ENCODE peak calls at places on chromosomes 12 and 14, in nine cellular contexts. S, F, G, I, P, V, T, H and K are unnamed samples.

GRCh38 chr12:76470028-76470939 is 89.3 kb downstream of the OSBPL8 start:
- DNase-seq in T (no peak), P (peak), I (no peak), F (no peak), G (no peak), H (no peak), S (no peak), V (no peak), K (peak)

GRCh38 chr14:65333926-65334687 is 78.4 kb upstream of the FUT8 start:
- DNase-seq in F (no peak), T (peak), I (no peak), G (no peak), V (no peak), H (no peak), P (peak), S (no peak), K (no peak)

GRCh38 chr12:92070054-92070863 is 75.4 kb downstream of the BTG1 start:
- DNase-seq in V (no peak), H (no peak), S (no peak), G (peak), T (peak), F (no peak), I (no peak), P (no peak), K (no peak)

GRCh38 chr14:64871344-64871743 is 8.4 kb downstream of the SPTB start:
- DNase-seq in P (no peak), F (no peak), S (no peak), V (no peak), G (no peak), H (no peak), I (no peak), T (no peak), K (no peak)

GRCh38 chr14:104870368-104871144 is 5.5 kb downstream of the CEP170B start:
- DNase-seq in V (peak), I (peak), H (no peak), S (peak), G (peak), T (peak), P (no peak), F (peak), K (peak)

GRCh38 chr12:113040722-113041168 is 15.8 kb upstream of the DTX1 start:
- DNase-seq in S (peak), H (no peak), V (no peak), T (peak), F (no peak), P (peak), I (peak), G (peak), K (no peak)

GRCh38 chr12:92968201-92968813 is 39.2 kb upstream of the EEA1 start:
- DNase-seq in F (no peak), G (no peak), H (no peak), P (peak), S (no peak), V (no peak), T (no peak), I (no peak), K (no peak)

GRCh38 chr12:48786591-48787544 is 2.0 kb downstream of the ADCY6 start:
- DNase-seq in H (no peak), S (no peak), V (no peak), I (no peak), F (no peak), T (no peak), G (no peak), P (no peak), K (no peak)

GRCh38 chr14:80278293-80279037 is 67.2 kb upstream of the DIO2 start:
- DNase-seq in G (peak), V (no peak), P (peak), S (peak), H (no peak), F (no peak), T (no peak), I (no peak), K (no peak)

GRCh38 chr12:125683748-125684381 is 618.6 kb downstream of the AACS start:
- DNase-seq in S (peak), H (peak), T (peak), F (peak), I (no peak), G (peak), V (no peak), P (no peak), K (peak)

GRCh38 chr12:113465808-113466769 is 5.6 kb downstream of the LHX5 start:
- DNase-seq in G (no peak), H (no peak), V (no peak), F (peak), P (no peak), T (no peak), S (no peak), I (no peak), K (no peak)

GRCh38 chr12:105920161-105920684 is 218.5 kb downstream of the NUAK1 start:
- DNase-seq in P (no peak), V (no peak), S (no peak), I (no peak), H (peak), G (no peak), T (no peak), F (no peak), K (peak)

GRCh38 chr14:61471297-61471980 is 150.1 kb downstream of the PRKCH start:
- DNase-seq in S (no peak), P (no peak), V (no peak), T (no peak), G (no peak), F (no peak), I (no peak), H (no peak), K (no peak)

GRCh38 chr12:9405861-9406563 is 197.8 kb upstream of the PZP start:
- DNase-seq in G (no peak), P (no peak), V (no peak), S (no peak), H (no peak), I (no peak), F (no peak), T (no peak), K (no peak)

GRCh38 chr14:85344847-85345591 is 184.9 kb upstream of the FLRT2 start:
- DNase-seq in P (no peak), G (no peak), H (no peak), V (no peak), F (no peak), I (no peak), T (no peak), S (no peak), K (no peak)

GRCh38 chr12:104410326-104410725 is 46.4 kb upstream of the CHST11 start:
- DNase-seq in V (no peak), G (no peak), S (no peak), I (no peak), T (no peak), H (no peak), P (no peak), F (no peak), K (no peak)

GRCh38 chr14:80404413-80404812 is 193.1 kb upstream of the DIO2 start:
- DNase-seq in S (no peak), F (no peak), T (no peak), H (no peak), G (no peak), P (no peak), V (no peak), I (no peak), K (no peak)

GRCh38 chr12:49190317-49190716 is 1.4 kb upstream of the TUBA1A start:
- DNase-seq in F (no peak), S (no peak), V (no peak), H (no peak), T (no peak), P (no peak), G (no peak), I (no peak), K (no peak)

GRCh38 chr12:28937196-28937595 is 211.9 kb upstream of the FAR2 start:
- DNase-seq in T (no peak), F (no peak), G (no peak), S (no peak), V (no peak), H (no peak), I (no peak), P (peak), K (no peak)

GRCh38 chr12:51368640-51369517 is 22.3 kb downstream of the GALNT6 start:
- DNase-seq in V (peak), T (peak), I (peak), P (peak), S (peak), G (peak), H (peak), F (no peak), K (peak)

GRCh38 chr14:58283730-58284129 is 14.6 kb upstream of the ARID4A start:
- DNase-seq in V (no peak), F (no peak), S (no peak), I (no peak), H (no peak), P (no peak), G (no peak), T (no peak), K (no peak)

GRCh38 chr12:103884316-103884715 is 43.3 kb upstream of the NT5DC3 start:
- DNase-seq in V (no peak), I (no peak), G (no peak), P (peak), F (no peak), S (peak), T (peak), H (no peak), K (peak)

GRCh38 chr14:98899441-98899840 is 372.6 kb downstream of the BCL11B start:
- DNase-seq in S (no peak), F (no peak), I (no peak), V (no peak), H (no peak), G (no peak), T (no peak), P (no peak), K (no peak)

GRCh38 chr12:24948816-24949722 is at the start of gene BCAT1:
- DNase-seq in V (peak), F (peak), H (peak), I (peak), G (peak), P (peak), T (peak), S (peak), K (peak)
- TF ChIP-seq POLR2A in V (no peak), F (peak), H (no peak), I (no peak), G (no peak), P (peak), T (no peak), S (no peak), K (peak)

GRCh38 chr12:66304296-66304915 is 2.1 kb downstream of the HELB start:
- DNase-seq in P (no peak), H (no peak), F (no peak), S (no peak), G (no peak), I (no peak), T (no peak), V (no peak), K (peak)

GRCh38 chr12:66297923-66298322 is 4.4 kb upstream of the HELB start:
- DNase-seq in T (no peak), G (no peak), V (no peak), H (no peak), I (no peak), P (no peak), F (no peak), S (no peak), K (no peak)

GRCh38 chr12:66297080-66297479 is 5.2 kb upstream of the HELB start:
- DNase-seq in V (no peak), P (no peak), G (no peak), S (no peak), T (no peak), H (no peak), F (no peak), I (no peak), K (no peak)

GRCh38 chr12:66302827-66303169 is 505 bp downstream of the HELB start:
- DNase-seq in P (no peak), T (no peak), V (no peak), I (no peak), S (no peak), F (no peak), G (no peak), H (no peak), K (no peak)

GRCh38 chr12:66301944-66302826 is at the start of gene HELB:
- DNase-seq in F (peak), I (peak), S (peak), H (peak), T (peak), G (peak), P (peak), V (peak), K (peak)
- TF ChIP-seq POLR2A in F (peak), I (peak), S (no peak), H (peak), T (peak), G (no peak), P (no peak), V (no peak), K (peak)

DNA sequence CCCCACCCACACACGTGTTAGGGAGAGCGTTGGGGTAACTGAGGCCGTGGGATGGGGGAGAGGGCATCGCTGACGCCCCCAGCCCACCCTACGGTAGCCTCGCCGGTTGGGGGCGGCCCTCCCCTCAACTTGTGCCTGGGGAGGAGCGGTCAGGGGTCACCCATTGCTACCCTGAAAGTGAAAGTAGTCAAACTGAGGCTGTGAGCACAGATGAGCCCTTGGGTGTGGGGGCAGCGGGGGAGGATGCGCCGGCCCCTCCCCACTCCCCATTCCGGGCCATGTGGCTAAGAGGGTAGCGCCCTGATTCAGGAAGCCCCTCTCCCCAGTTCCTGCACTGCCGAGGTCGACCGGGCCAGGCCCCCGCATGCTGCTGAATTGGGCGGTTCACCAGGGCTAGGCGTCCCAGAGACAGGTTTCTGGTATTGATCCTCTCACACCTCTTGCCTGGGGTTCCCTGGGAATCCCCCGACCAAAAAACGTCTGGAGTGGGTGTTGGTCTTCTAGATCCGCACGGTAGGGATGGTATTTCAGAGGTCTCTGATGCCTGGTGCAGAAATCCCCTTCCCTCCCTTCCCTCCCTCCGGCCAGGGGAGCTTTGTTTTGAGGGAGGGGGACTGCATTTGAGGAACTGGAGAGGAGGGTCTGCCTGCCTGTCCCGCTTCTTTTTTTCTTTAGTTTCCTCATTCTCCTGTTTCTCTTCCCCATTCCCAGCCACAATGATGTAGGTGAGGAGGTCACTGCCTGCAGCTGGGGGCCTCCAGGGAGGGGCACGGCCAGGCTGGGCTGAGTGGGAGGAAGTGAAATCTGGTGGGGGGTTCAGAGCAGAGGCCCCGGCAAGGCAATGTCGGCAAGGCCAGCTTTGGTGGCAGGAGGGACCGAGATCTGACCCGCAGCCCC is 999 bp downstream of the SH2B3 start:
- DNase-seq in I (no peak), S (no peak), V (peak), P (no peak), G (no peak), F (no peak), H (no peak), T (no peak), K (peak)
- TF ChIP-seq POLR2A in I (no peak), S (no peak), V (no peak), P (no peak), G (no peak), F (no peak), H (no peak), T (no peak), K (no peak)

GRCh38 chr14:68977741-68978549 is 1.2 kb downstream of the ACTN1 start:
- DNase-seq in H (peak), G (peak), V (peak), I (peak), T (peak), F (peak), P (peak), S (peak), K (peak)

GRCh38 chr14:68976160-68977067 is 2.7 kb downstream of the ACTN1 start:
- DNase-seq in T (peak), P (peak), F (no peak), G (no peak), I (no peak), H (no peak), V (peak), S (no peak), K (no peak)

GRCh38 chr14:68975667-68976066 is 3.4 kb downstream of the ACTN1 start:
- DNase-seq in V (no peak), H (peak), G (no peak), P (peak), T (no peak), F (no peak), S (peak), I (no peak), K (no peak)

GRCh38 chr14:68978550-68978911 is 571 bp downstream of the ACTN1 start:
- DNase-seq in I (peak), V (peak), F (peak), H (peak), S (peak), G (peak), P (no peak), T (peak), K (no peak)

DNA sequence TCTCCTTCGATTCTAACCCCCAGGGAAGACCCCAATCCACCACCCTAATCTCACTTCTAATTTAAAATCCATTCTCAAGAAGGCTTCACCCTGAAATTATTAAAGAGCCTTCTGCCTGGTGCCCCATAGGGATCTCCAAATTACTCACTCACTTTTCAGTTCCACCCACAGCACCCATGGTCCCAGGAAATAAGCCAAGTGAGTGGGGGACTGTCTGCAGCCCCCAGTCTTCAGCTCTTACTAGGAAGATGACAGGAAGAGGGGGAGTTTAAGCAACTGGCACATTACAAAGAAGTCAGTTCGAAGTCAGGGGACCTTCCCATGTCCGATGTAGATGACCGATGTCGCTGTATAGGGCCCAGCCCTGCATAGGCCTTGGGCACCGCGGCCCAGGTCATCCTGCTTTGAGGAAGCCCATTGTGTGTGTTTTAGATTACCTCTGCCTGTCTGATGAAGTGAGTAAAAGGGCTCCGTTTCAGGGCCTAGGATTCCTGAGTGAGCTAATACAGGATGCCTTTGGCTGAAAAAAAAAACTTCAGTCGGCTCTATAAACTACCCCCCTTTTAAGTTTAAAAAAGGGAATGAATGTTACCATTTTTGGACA is 1.9 kb downstream of the ACTN1 start:
- DNase-seq in G (no peak), S (no peak), I (no peak), V (peak), P (no peak), T (no peak), F (no peak), H (peak), K (no peak)
- TF ChIP-seq POLR2A in G (no peak), S (no peak), I (no peak), V (no peak), P (no peak), T (no peak), F (no peak), H (no peak), K (no peak)

GRCh38 chr14:23181453-23181852 is 2.0 kb downstream of the SLC7A8 start:
- DNase-seq in I (no peak), P (no peak), T (no peak), F (peak), S (no peak), G (no peak), H (peak), V (no peak), K (no peak)

GRCh38 chr14:23181946-23182345 is 1.5 kb downstream of the SLC7A8 start:
- DNase-seq in H (no peak), P (no peak), F (peak), G (no peak), I (no peak), T (no peak), V (no peak), S (no peak), K (no peak)

GRCh38 chr14:23183479-23183878 is at the start of gene SLC7A8:
- DNase-seq in P (no peak), F (peak), V (peak), G (peak), I (peak), H (peak), T (peak), S (peak), K (no peak)

GRCh38 chr14:23183076-23183475 is 384 bp downstream of the SLC7A8 start:
- DNase-seq in H (no peak), S (peak), G (no peak), V (no peak), F (no peak), I (no peak), T (no peak), P (no peak), K (no peak)

DNA sequence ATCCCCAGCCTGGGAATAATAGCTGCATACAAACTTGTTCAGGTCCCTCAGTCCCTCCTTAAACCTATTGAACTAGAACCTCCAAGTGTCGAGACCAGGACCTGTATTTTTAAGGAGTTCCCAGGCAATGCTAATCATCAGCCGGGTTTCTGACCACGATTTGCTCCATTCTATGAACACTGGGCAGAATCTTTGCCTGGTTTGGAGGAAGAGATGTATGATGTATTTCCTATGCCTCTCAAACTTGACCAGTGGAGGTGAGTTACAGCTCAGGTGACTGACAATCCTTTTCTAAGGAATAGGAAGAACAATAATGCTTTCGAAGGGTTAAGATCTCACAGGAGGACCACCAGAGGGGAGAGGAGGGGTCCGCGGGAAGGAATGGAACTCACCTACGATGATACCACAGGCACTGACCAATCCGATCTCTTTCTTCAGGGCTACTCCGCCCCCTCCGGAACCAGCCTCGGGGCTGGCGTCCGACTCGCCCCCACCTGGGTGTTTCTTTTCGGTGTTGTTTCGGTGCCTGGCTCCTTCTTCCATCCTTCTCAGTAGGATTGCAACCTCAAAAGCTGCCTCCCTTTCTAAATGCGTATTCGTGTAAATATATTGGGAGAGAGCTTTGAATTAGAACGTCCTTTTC is 967 bp downstream of the SLC7A8 start:
- DNase-seq in G (peak), T (peak), H (peak), F (peak), I (no peak), P (no peak), V (peak), S (peak), K (no peak)
- TF ChIP-seq POLR2A in G (no peak), T (no peak), H (peak), F (no peak), I (no peak), P (no peak), V (no peak), S (no peak), K (no peak)

GRCh38 chr14:38567728-38568127 is 311.8 kb upstream of the CLEC14A start:
- DNase-seq in V (no peak), T (no peak), S (no peak), P (no peak), I (no peak), H (no peak), F (no peak), G (no peak), K (no peak)
- TF ChIP-seq POLR2A in V (no peak), T (no peak), S (no peak), P (no peak), I (no peak), H (no peak), F (no peak), G (no peak), K (no peak)